ENCODE peak calls at places on chromosomes 6 and 20, in nine cellular contexts. O is psoas muscle, Z is MM.1S, T is uterus, W is brain microvascular endothelial cell, C is choroid plexus epithelial cell, V is right lobe of liver, M is prostate gland, L is WERI-Rb-1. X is an unnamed sample.
A peak's percentile ranks its signal among the peaks of the same experiment; 100 is the strongest.

GRCh38 chr6:21887301-21888185 is 294.0 kb downstream of the SOX4 start:
- DNase-seq in O (no peak), Z (no peak), T (no peak), W (peak; percentile 31), C (peak; percentile 79), V (no peak), M (peak; percentile 28), L (no peak), X (peak; percentile 66)

GRCh38 chr20:11692567-11692966 is 225.1 kb upstream of the BTBD3 start:
- DNase-seq in O (no peak), Z (no peak), T (no peak), W (no peak), C (no peak), V (no peak), M (no peak), L (no peak), X (no peak)

GRCh38 chr6:1404066-1404712 is 14.8 kb downstream of the FOXF2 start:
- DNase-seq in O (no peak), Z (no peak), T (no peak), W (peak; percentile 53), C (peak; percentile 86), V (no peak), M (no peak), L (no peak), X (no peak)

GRCh38 chr6:124436803-124437202 is 525.4 kb upstream of the RNF217 start:
- DNase-seq in O (no peak), Z (peak; percentile 72), T (no peak), W (no peak), C (no peak), V (no peak), M (no peak), L (no peak), X (no peak)

GRCh38 chr6:32852844-32853540 is 512 bp downstream of the TAP1 start:
- DNase-seq in O (peak; percentile 68), Z (peak; percentile 53), T (peak; percentile 50), W (peak; percentile 22), C (peak; percentile 39), V (peak; percentile 60), M (peak; percentile 53), L (peak; percentile 48), X (no peak)

GRCh38 chr20:61719691-61720347 is 345.9 kb downstream of the TAF4 start:
- DNase-seq in O (no peak), Z (no peak), T (no peak), W (no peak), C (no peak), V (no peak), M (no peak), L (no peak), X (no peak)

GRCh38 chr6:110558575-110558974 is 82.2 kb upstream of the SLC22A16 start:
- DNase-seq in O (no peak), Z (no peak), T (no peak), W (no peak), C (no peak), V (no peak), M (no peak), L (no peak), X (no peak)

GRCh38 chr6:112203577-112204349 is 50.6 kb downstream of the LAMA4 start:
- DNase-seq in O (no peak), Z (peak; percentile 44), T (no peak), W (peak; percentile 87), C (peak; percentile 95), V (no peak), M (no peak), L (no peak), X (no peak)

GRCh38 chr6:74578339-74578738 is 627.5 kb downstream of the COL12A1 start:
- DNase-seq in O (no peak), Z (no peak), T (no peak), W (peak; percentile 11), C (peak; percentile 70), V (no peak), M (no peak), L (no peak), X (no peak)

GRCh38 chr6:11497881-11498280 is 39.7 kb upstream of the TMEM170B start:
- DNase-seq in O (no peak), Z (no peak), T (no peak), W (no peak), C (no peak), V (no peak), M (no peak), L (no peak), X (no peak)

GRCh38 chr20:45833883-45834796 is 541 bp downstream of the SNX21 start:
- DNase-seq in O (peak; percentile 85), Z (no peak), T (peak; percentile 87), W (no peak), C (peak; percentile 60), V (peak; percentile 70), M (peak; percentile 73), L (peak; percentile 80), X (no peak)

GRCh38 chr6:44297063-44298038 is 15.8 kb downstream of the AARS2 start:
- DNase-seq in O (peak; percentile 66), Z (no peak), T (peak; percentile 39), W (no peak), C (peak; percentile 39), V (no peak), M (no peak), L (peak; percentile 73), X (no peak)

GRCh38 chr6:166307981-166308768 is at the start of gene PRR18:
- DNase-seq in O (no peak), Z (no peak), T (no peak), W (no peak), C (no peak), V (peak; percentile 71), M (no peak), L (peak; percentile 53), X (no peak)
- TF ChIP-seq CTCF in O (no peak), Z (no peak), T (no peak), W (no peak), C (no peak), V (no peak), M (no peak), L (no peak), X (no peak)

GRCh38 chr6:135439549-135439948 is 58.0 kb downstream of the AHI1 start:
- DNase-seq in O (no peak), Z (no peak), T (no peak), W (no peak), C (no peak), V (no peak), M (no peak), L (no peak), X (no peak)

GRCh38 chr6:135434095-135434494 is 63.4 kb downstream of the AHI1 start:
- DNase-seq in O (no peak), Z (peak; percentile 44), T (no peak), W (no peak), C (no peak), V (no peak), M (no peak), L (no peak), X (no peak)

GRCh38 chr6:135440087-135440792 is 57.3 kb downstream of the AHI1 start:
- DNase-seq in O (no peak), Z (peak; percentile 58), T (no peak), W (no peak), C (peak; percentile 23), V (no peak), M (no peak), L (no peak), X (no peak)

DNA sequence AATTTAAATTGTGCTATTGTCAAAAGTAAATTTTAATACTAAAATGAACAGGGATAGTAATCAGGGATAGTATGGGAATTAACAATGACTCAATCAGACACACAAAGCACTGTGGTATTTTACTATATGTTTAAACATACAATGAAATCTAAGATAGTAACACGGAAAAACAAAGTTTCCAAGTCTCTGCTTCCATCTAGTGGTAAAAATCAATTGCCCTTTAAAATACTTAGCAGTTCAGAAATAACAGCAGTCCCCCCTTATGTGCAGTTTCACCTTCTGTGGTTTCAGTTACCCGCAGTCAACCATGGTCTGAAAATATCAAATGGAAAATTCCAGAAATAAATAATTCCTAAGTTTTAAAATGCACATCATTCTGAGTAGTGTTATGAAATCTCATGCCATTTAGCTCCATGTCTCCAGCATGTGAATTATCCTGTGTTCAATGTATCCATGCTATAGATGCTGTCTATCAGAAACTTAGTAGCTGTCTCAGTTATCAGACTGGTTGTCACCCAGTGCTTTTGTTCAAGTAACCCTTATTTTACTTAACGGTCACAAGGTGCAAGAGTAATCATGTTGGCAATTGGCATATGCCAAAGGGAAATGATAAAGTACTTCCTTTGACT is 58.5 kb downstream of the AHI1 start:
- DNase-seq in O (no peak), Z (peak; percentile 62), T (no peak), W (peak; percentile 6), C (peak; percentile 53), V (no peak), M (no peak), L (no peak), X (peak; percentile 25)
- H3K4me3 ChIP-seq in O (no peak overlapping the region), Z (peak overlapping the region; percentile 8), T (no peak overlapping the region), W (no peak overlapping the region), C (no peak overlapping the region), V (no peak overlapping the region), M (no peak overlapping the region), L (no peak overlapping the region), X (no peak overlapping the region)

GRCh38 chr6:103273048-103273447 is 1586.7 kb downstream of the HACE1 start:
- DNase-seq in O (no peak), Z (peak; percentile 49), T (no peak), W (no peak), C (peak; percentile 32), V (no peak), M (no peak), L (no peak), X (peak; percentile 11)
- TF ChIP-seq CTCF in O (peak; percentile 22), Z (peak; percentile 39), T (no peak), W (peak; percentile 31), C (no peak), V (peak; percentile 39), M (no peak), L (peak; percentile 32), X (peak; percentile 56)

DNA sequence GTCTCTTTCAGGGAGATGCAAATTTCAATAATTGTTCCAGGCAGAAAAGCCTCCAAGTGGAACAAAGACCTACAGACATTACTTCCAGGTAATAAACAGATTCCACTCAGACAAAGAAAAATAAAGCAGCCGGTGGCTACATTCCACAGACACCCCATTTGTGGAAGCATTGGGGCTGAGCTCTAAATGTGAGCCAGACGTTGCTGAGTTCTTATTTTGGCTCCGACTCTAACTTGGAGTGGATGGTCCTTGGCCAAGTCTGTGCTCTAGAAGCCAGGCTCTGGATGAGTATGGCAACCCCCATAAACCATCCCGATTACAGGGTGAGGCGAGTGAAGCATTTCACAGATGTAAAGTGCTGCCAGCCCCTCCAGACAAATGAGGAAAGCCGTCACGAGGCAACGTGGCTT is 6.6 kb downstream of the TRAM2 start:
- DNase-seq in O (no peak), Z (no peak), T (peak; percentile 68), W (no peak), C (no peak), V (no peak), M (no peak), L (no peak), X (no peak)
- H3K4me3 ChIP-seq in O (no peak overlapping the region), Z (peak overlapping the region; percentile 6), T (no peak overlapping the region), W (no peak overlapping the region), C (no peak overlapping the region), V (no peak overlapping the region), M (no peak overlapping the region), L (no peak overlapping the region), X (no peak overlapping the region)

GRCh38 chr6:35017461-35018183 is 123.5 kb downstream of the TCP11 start:
- DNase-seq in O (peak; percentile 72), Z (no peak), T (peak; percentile 73), W (no peak), C (peak; percentile 72), V (no peak), M (no peak), L (no peak), X (no peak)
- TF ChIP-seq CTCF in O (no peak), Z (no peak), T (no peak), W (no peak), C (peak; percentile 35), V (no peak), M (no peak), L (no peak), X (no peak)

X was measured in LNCaP clone FGC.